ENCODE peak calls at places on chromosomes 3 and 15, in four cellular contexts. One of them, this sample, is unnamed.

GRCh38 chr3:56862352-56863062 is 60.8 kb upstream of the ARHGEF3 start:
- DNase-seq in AG04450: no peak
- DNase-seq in dorsolateral prefrontal cortex: peak; percentile 70
- DNase-seq in testis: peak; percentile 86
- DNase-seq in this sample: no peak

GRCh38 chr3:112074006-112074405 is 12.2 kb upstream of the C3orf52 start:
- DNase-seq in AG04450: no peak
- DNase-seq in dorsolateral prefrontal cortex: no peak
- DNase-seq in testis: no peak
- DNase-seq in this sample: no peak

GRCh38 chr3:190384241-190384863 is 3.6 kb upstream of the CLDN16 start:
- DNase-seq in AG04450: no peak
- DNase-seq in dorsolateral prefrontal cortex: no peak
- DNase-seq in testis: peak; percentile 61
- DNase-seq in this sample: peak; percentile 28

GRCh38 chr15:38857814-38858213 is 293.2 kb upstream of the RASGRP1 start:
- DNase-seq in AG04450: no peak
- DNase-seq in dorsolateral prefrontal cortex: no peak
- DNase-seq in testis: no peak
- DNase-seq in this sample: no peak

GRCh38 chr3:143158549-143158988 is 39.0 kb downstream of the CHST2 start:
- DNase-seq in AG04450: no peak
- DNase-seq in dorsolateral prefrontal cortex: no peak
- DNase-seq in testis: no peak
- DNase-seq in this sample: no peak

GRCh38 chr15:74907277-74907870 is 723 bp upstream of the FAM219B start:
- DNase-seq in AG04450: no peak
- DNase-seq in dorsolateral prefrontal cortex: no peak
- DNase-seq in testis: peak; percentile 22
- DNase-seq in this sample: peak; percentile 22

GRCh38 chr3:66239513-66240135 is 18.8 kb downstream of the SLC25A26 start:
- DNase-seq in AG04450: no peak
- DNase-seq in dorsolateral prefrontal cortex: no peak
- DNase-seq in testis: no peak
- DNase-seq in this sample: no peak

GRCh38 chr3:142850395-142851023 is 38.4 kb downstream of the PCOLCE2 start:
- DNase-seq in AG04450: peak; percentile 24
- DNase-seq in dorsolateral prefrontal cortex: no peak
- DNase-seq in testis: no peak
- DNase-seq in this sample: no peak

GRCh38 chr15:50164458-50164857 is 17.5 kb upstream of the SLC27A2 start:
- DNase-seq in AG04450: no peak
- DNase-seq in dorsolateral prefrontal cortex: no peak
- DNase-seq in testis: no peak
- DNase-seq in this sample: no peak

GRCh38 chr3:70890085-70890484 is 577.6 kb upstream of the MDFIC2 start:
- DNase-seq in AG04450: no peak
- DNase-seq in dorsolateral prefrontal cortex: no peak
- DNase-seq in testis: no peak
- DNase-seq in this sample: no peak

GRCh38 chr15:88383354-88383753 is 83.8 kb downstream of the MRPL46 start:
- DNase-seq in AG04450: no peak
- DNase-seq in dorsolateral prefrontal cortex: no peak
- DNase-seq in testis: no peak
- DNase-seq in this sample: no peak

GRCh38 chr3:17055374-17056276 is 170.9 kb downstream of the PLCL2 start:
- DNase-seq in AG04450: no peak
- DNase-seq in dorsolateral prefrontal cortex: no peak
- DNase-seq in testis: no peak
- DNase-seq in this sample: no peak

GRCh38 chr3:100756441-100756840 is 47.1 kb downstream of the TFG start:
- DNase-seq in AG04450: no peak
- DNase-seq in dorsolateral prefrontal cortex: no peak
- DNase-seq in testis: no peak
- DNase-seq in this sample: no peak

GRCh38 chr3:120429921-120430361 is 20.9 kb downstream of the FSTL1 start:
- DNase-seq in AG04450: no peak
- DNase-seq in dorsolateral prefrontal cortex: no peak
- DNase-seq in testis: no peak
- DNase-seq in this sample: no peak

GRCh38 chr15:48505067-48505466 is 140.4 kb downstream of the FBN1 start:
- DNase-seq in AG04450: no peak
- DNase-seq in dorsolateral prefrontal cortex: no peak
- DNase-seq in testis: no peak
- DNase-seq in this sample: no peak

GRCh38 chr15:73740152-73741048 is 12.8 kb downstream of the INSYN1 start:
- DNase-seq in AG04450: no peak
- DNase-seq in dorsolateral prefrontal cortex: no peak
- DNase-seq in testis: no peak
- DNase-seq in this sample: no peak

GRCh38 chr15:89364341-89364740 is 29.7 kb upstream of the POLG start:
- DNase-seq in AG04450: no peak
- DNase-seq in dorsolateral prefrontal cortex: no peak
- DNase-seq in testis: no peak
- DNase-seq in this sample: peak; percentile 38

GRCh38 chr15:33296856-33297255 is 13.9 kb upstream of the RYR3 start:
- DNase-seq in AG04450: no peak
- DNase-seq in dorsolateral prefrontal cortex: no peak
- DNase-seq in testis: no peak
- DNase-seq in this sample: no peak

GRCh38 chr3:165056510-165056909 is 21.8 kb downstream of the SI start:
- DNase-seq in AG04450: no peak
- DNase-seq in dorsolateral prefrontal cortex: no peak
- DNase-seq in testis: no peak
- DNase-seq in this sample: no peak

GRCh38 chr3:58494107-58494506 is 2.2 kb downstream of the KCTD6 start:
- DNase-seq in AG04450: no peak
- DNase-seq in dorsolateral prefrontal cortex: no peak
- DNase-seq in testis: no peak
- DNase-seq in this sample: no peak

GRCh38 chr3:15327941-15328340 is 4.4 kb downstream of the SH3BP5 start:
- DNase-seq in AG04450: no peak
- DNase-seq in dorsolateral prefrontal cortex: no peak
- DNase-seq in testis: no peak
- DNase-seq in this sample: no peak

GRCh38 chr3:135215516-135215915 is 420.5 kb downstream of the EPHB1 start:
- DNase-seq in AG04450: no peak
- DNase-seq in dorsolateral prefrontal cortex: no peak
- DNase-seq in testis: no peak
- DNase-seq in this sample: no peak

GRCh38 chr3:43872301-43872700 is 181.6 kb downstream of the ABHD5 start:
- DNase-seq in AG04450: peak; percentile 57
- DNase-seq in dorsolateral prefrontal cortex: no peak
- DNase-seq in testis: no peak
- DNase-seq in this sample: no peak

GRCh38 chr3:71152892-71153265 is 430.6 kb downstream of the FOXP1 start:
- DNase-seq in AG04450: no peak
- DNase-seq in dorsolateral prefrontal cortex: no peak
- DNase-seq in testis: no peak
- DNase-seq in this sample: no peak

GRCh38 chr3:166367947-166368533 is 530.8 kb upstream of the BCHE start:
- DNase-seq in AG04450: no peak
- DNase-seq in dorsolateral prefrontal cortex: no peak
- DNase-seq in testis: no peak
- DNase-seq in this sample: no peak

GRCh38 chr15:61764981-61765380 is 295.3 kb downstream of the VPS13C start:
- DNase-seq in AG04450: no peak
- DNase-seq in dorsolateral prefrontal cortex: no peak
- DNase-seq in testis: no peak
- DNase-seq in this sample: no peak

GRCh38 chr15:75992897-75993296 is 19.3 kb downstream of the NRG4 start:
- DNase-seq in AG04450: no peak
- DNase-seq in dorsolateral prefrontal cortex: no peak
- DNase-seq in testis: no peak
- DNase-seq in this sample: no peak

GRCh38 chr3:147406255-147407023 is at the start of gene ZIC4:
- DNase-seq in AG04450: no peak
- DNase-seq in dorsolateral prefrontal cortex: no peak
- DNase-seq in testis: no peak
- DNase-seq in this sample: no peak
- H3K27ac ChIP-seq in AG04450: no peak within 1 kb of the TSS
- H3K27ac ChIP-seq in dorsolateral prefrontal cortex: peak within 1 kb of the TSS; percentile 94
- H3K27ac ChIP-seq in testis: no peak within 1 kb of the TSS
- H3K27ac ChIP-seq in this sample: no peak within 1 kb of the TSS

DNA sequence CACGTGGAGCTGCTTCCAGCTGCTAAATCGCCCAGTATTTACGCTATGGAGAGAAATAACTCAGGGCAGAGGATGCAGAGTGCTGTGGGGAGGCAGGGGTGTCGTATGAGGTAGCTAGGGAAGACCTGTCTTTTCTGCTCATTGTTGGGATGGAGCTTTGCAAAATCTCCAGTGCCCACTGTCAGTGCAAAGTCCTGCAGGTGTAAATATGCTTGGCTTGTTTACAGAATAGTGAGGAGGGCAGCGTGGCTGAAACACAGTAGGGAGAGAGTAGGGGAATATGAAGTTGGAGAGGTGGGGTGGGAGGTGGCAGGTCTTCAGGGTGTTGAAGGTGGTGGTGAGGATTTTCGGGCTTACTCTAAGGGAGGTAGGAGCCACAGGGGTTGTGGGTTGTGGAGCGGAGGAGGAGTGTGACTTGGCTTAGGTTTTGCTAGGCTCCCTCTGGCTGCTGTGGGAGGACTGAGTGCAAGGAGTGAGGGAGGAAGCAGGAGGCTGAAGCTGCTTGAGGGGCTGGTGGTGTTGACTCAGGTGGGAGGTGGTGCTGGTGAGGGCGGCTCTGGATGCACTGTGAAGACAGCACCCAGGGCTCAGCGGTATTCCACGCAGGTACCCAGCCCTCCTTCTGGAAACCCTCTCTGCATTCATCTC is 125.7 kb downstream of the FBLN2 start:
- DNase-seq in AG04450: no peak
- DNase-seq in dorsolateral prefrontal cortex: no peak
- DNase-seq in testis: no peak
- DNase-seq in this sample: no peak
- H3K27ac ChIP-seq in AG04450: no peak overlapping the region
- H3K27ac ChIP-seq in dorsolateral prefrontal cortex: no peak overlapping the region
- H3K27ac ChIP-seq in testis: no peak overlapping the region
- H3K27ac ChIP-seq in this sample: no peak overlapping the region

GRCh38 chr15:57421540-57421939 is 45.2 kb downstream of the CGNL1 start:
- DNase-seq in AG04450: no peak
- DNase-seq in dorsolateral prefrontal cortex: no peak
- DNase-seq in testis: no peak
- DNase-seq in this sample: no peak
- H3K27ac ChIP-seq in AG04450: no peak overlapping the region
- H3K27ac ChIP-seq in dorsolateral prefrontal cortex: no peak overlapping the region
- H3K27ac ChIP-seq in testis: no peak overlapping the region
- H3K27ac ChIP-seq in this sample: peak overlapping the region; percentile 55

DNA sequence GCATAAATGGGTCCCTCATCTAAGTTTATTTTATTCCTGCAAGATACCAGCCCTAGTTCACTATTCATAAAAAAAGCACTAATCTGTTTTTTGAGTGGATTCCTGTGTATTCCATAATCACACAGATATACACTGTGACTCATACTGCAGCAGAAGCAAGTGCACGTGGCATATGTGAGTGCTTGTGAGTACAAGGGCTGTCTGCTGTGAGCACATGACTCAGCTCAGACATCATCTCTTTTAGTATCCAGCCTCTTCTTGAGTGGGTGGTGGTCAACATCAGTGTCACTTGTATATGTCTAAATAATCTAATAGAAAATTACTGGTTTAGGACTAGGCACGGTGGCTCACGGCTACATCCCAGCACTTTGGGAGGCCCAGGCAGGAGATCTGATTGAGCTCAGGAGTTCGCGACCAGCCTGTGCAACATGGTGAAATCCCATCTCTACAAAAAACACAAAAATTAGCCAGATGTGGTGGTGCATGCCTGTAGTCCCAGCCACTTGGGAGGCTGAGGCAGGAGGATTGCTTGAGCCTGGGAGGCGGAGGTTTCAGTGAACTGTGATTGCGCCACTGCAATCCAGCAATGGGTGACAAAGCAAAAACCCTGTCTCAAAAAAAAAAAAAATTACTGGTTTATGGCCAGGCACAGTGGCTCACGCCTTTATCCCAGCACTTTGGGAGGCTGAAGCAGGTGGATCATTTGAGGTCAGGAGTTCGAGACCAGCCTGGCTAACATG is 49.8 kb downstream of the NIPA2 start:
- DNase-seq in AG04450: peak; percentile 94
- DNase-seq in dorsolateral prefrontal cortex: peak; percentile 53
- DNase-seq in testis: no peak
- DNase-seq in this sample: no peak
- H3K27ac ChIP-seq in AG04450: peak overlapping the region; percentile 93
- H3K27ac ChIP-seq in dorsolateral prefrontal cortex: no peak overlapping the region
- H3K27ac ChIP-seq in testis: no peak overlapping the region
- H3K27ac ChIP-seq in this sample: no peak overlapping the region

GRCh38 chr3:50321146-50321843 is 1.2 kb downstream of the HYAL2 start:
- DNase-seq in AG04450: peak; percentile 61
- DNase-seq in dorsolateral prefrontal cortex: peak; percentile 89
- DNase-seq in testis: peak; percentile 91
- DNase-seq in this sample: peak; percentile 95

GRCh38 chr3:50322386-50323091 is at the start of gene HYAL2:
- DNase-seq in AG04450: no peak
- DNase-seq in dorsolateral prefrontal cortex: no peak
- DNase-seq in testis: peak; percentile 64
- DNase-seq in this sample: peak; percentile 68

GRCh38 chr3:50320853-50321145 is 1.7 kb downstream of the HYAL2 start:
- DNase-seq in AG04450: no peak
- DNase-seq in dorsolateral prefrontal cortex: no peak
- DNase-seq in testis: no peak
- DNase-seq in this sample: no peak

GRCh38 chr3:50323092-50323600 is 601 bp upstream of the HYAL2 start:
- DNase-seq in AG04450: no peak
- DNase-seq in dorsolateral prefrontal cortex: no peak
- DNase-seq in testis: no peak
- DNase-seq in this sample: no peak

DNA sequence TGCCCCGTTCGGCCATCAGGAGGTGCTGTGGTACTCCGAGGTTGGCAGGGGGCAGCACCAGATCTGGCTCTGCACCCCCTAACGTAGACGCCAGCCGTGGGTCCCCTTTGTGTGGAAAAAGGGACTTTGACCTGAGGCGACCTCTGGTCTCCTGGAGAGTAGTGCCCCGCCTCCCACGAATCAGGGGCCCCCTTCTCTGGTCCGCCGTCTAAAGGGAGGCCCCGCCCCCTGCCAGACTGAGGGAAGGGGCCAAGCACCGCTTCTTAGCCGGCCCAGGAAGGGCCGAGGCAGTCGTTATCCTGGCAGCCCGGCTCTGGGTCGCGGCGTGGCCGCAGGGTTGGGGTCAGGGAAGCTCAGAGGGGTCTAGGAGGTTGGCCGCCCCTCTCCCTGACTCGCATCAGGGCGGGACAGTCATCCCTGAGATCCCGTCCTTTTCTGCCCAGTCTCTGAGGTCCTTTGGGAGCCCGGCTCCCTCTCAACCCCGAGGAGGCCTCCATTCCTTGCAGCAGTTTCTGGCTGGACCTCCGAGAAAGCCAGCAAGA is 630 bp downstream of the HYAL2 start:
- DNase-seq in AG04450: no peak
- DNase-seq in dorsolateral prefrontal cortex: no peak
- DNase-seq in testis: no peak
- DNase-seq in this sample: peak; percentile 80
- H3K27ac ChIP-seq in AG04450: no peak overlapping the region
- H3K27ac ChIP-seq in dorsolateral prefrontal cortex: peak overlapping the region; percentile 97
- H3K27ac ChIP-seq in testis: peak overlapping the region; percentile 96
- H3K27ac ChIP-seq in this sample: peak overlapping the region; percentile 95